ENCODE peak calls at places on chromosomes 3 and 15, in four cellular contexts. S is H1, D is IMR-90, G is HCT116. K is an unnamed sample.

GRCh38 chr15:70580286-70580685 is 183.1 kb downstream of the UACA start:
- DNase-seq in D (no peak), G (no peak), S (no peak), K (no peak)

GRCh38 chr3:112376413-112376812 is 43.5 kb downstream of the CD200 start:
- DNase-seq in S (no peak), G (no peak), D (no peak), K (no peak)

GRCh38 chr15:67520276-67520975 is 505 bp upstream of the C15orf61 start:
- DNase-seq in D (peak), G (no peak), S (no peak), K (no peak)

GRCh38 chr3:127792664-127793292 is 29.5 kb downstream of the MGLL start:
- DNase-seq in S (no peak), D (peak), G (no peak), K (peak)

GRCh38 chr3:60363817-60364216 is 887.4 kb downstream of the FHIT start:
- DNase-seq in G (no peak), D (peak), S (no peak), K (no peak)

GRCh38 chr15:70301396-70301795 is 203.7 kb upstream of the TLE3 start:
- DNase-seq in S (no peak), G (no peak), D (no peak), K (no peak)

GRCh38 chr3:188853896-188854295 is 317.9 kb upstream of the TPRG1 start:
- DNase-seq in D (peak), G (no peak), S (no peak), K (no peak)

GRCh38 chr3:60609446-60609845 is 641.8 kb downstream of the FHIT start:
- DNase-seq in G (no peak), S (no peak), D (no peak), K (no peak)

GRCh38 chr3:88318067-88318466 is 168.3 kb downstream of the C3orf38 start:
- DNase-seq in D (no peak), S (no peak), G (no peak), K (no peak)

GRCh38 chr15:29570121-29570930 is 251.9 kb downstream of the TJP1 start:
- DNase-seq in S (peak), G (no peak), D (no peak), K (no peak)

GRCh38 chr3:23219552-23219951 is 16.4 kb downstream of the UBE2E2 start:
- DNase-seq in D (no peak), G (no peak), S (no peak), K (no peak)

GRCh38 chr3:86234516-86235254 is 756.3 kb downstream of the VGLL3 start:
- DNase-seq in D (no peak), S (no peak), G (no peak), K (no peak)

GRCh38 chr3:57048728-57049127 is 11.7 kb upstream of the SPATA12 start:
- DNase-seq in G (no peak), D (no peak), S (no peak), K (no peak)

GRCh38 chr3:124119056-124119721 is 127.3 kb upstream of the ROPN1 start:
- DNase-seq in S (no peak), G (no peak), D (peak), K (peak)

GRCh38 chr3:135973846-135974245 is 8.3 kb downstream of the PPP2R3A start:
- DNase-seq in G (no peak), D (no peak), S (no peak), K (no peak)

GRCh38 chr15:84023636-84024035 is 211.9 kb upstream of the GOLGA6L4 start:
- DNase-seq in S (peak), G (peak), D (peak), K (no peak)

GRCh38 chr3:52455283-52456168 is at the start of gene NISCH:
- DNase-seq in S (peak), G (peak), D (peak), K (no peak)

GRCh38 chr3:58041826-58042324 is 33.7 kb downstream of the FLNB start:
- DNase-seq in S (no peak), D (peak), G (no peak), K (peak)

GRCh38 chr3:31800436-31800835 is 180.6 kb downstream of the OSBPL10 start:
- DNase-seq in G (no peak), D (peak), S (no peak), K (no peak)

GRCh38 chr3:49131576-49131975 is 1.3 kb downstream of the LAMB2 start:
- DNase-seq in S (no peak), G (no peak), D (no peak), K (no peak)

GRCh38 chr15:75034615-75035014 is 11.2 kb downstream of the PPCDC start:
- DNase-seq in D (no peak), S (no peak), G (no peak), K (no peak)

GRCh38 chr15:66670198-66670597 is 31.8 kb upstream of the SMAD6 start:
- DNase-seq in D (no peak), G (no peak), S (no peak), K (no peak)

GRCh38 chr15:93152264-93152884 is 63.4 kb upstream of the RGMA start:
- DNase-seq in D (no peak), S (no peak), G (no peak), K (no peak)

GRCh38 chr3:16398542-16399126 is 114.9 kb downstream of the RFTN1 start:
- DNase-seq in S (no peak), D (no peak), G (no peak), K (no peak)

GRCh38 chr3:16401273-16401672 is 112.2 kb downstream of the RFTN1 start:
- DNase-seq in G (no peak), S (no peak), D (no peak), K (no peak)

GRCh38 chr3:16402451-16402850 is 111.0 kb downstream of the RFTN1 start:
- DNase-seq in G (no peak), D (peak), S (no peak), K (no peak)

GRCh38 chr3:16400143-16400935 is 113.2 kb downstream of the RFTN1 start:
- DNase-seq in S (no peak), D (no peak), G (no peak), K (no peak)

DNA sequence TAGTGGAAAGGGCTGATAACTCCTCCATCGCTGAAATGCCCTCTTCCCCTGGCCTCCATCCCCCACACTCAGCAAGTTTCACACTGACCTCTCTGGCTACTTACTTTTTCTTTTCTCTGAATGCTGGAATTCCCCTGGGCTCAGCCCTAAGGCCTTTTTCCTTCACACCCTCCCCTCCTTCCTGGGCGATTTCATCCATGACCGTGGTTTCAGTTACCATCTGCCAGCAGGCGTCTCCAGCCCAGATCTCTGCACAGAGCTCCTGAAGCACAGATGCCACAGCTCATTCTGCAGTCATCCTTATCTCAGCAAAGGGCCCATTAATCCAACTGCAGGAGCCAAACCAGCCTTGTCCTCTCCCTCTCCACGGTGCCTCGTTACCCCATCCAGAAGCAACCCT is 114.0 kb downstream of the RFTN1 start:
- DNase-seq in D (peak), G (no peak), S (no peak), K (peak)
- TF ChIP-seq CTCF in D (peak), G (no peak), S (no peak), K (peak)

GRCh38 chr3:184379375-184380209 is at the start of gene CHRD:
- DNase-seq in G (no peak), S (no peak), D (no peak), K (no peak)

GRCh38 chr3:184380210-184380626 is 364 bp downstream of the CHRD start:
- DNase-seq in D (no peak), G (no peak), S (peak), K (no peak)

GRCh38 chr3:184377374-184377773 is 633 bp downstream of the THPO start:
- DNase-seq in G (no peak), D (no peak), S (no peak), K (no peak)

GRCh38 chr3:184377882-184378445 is at the start of gene THPO:
- DNase-seq in D (no peak), S (no peak), G (no peak), K (no peak)

GRCh38 chr3:184378650-184379374 is 805 bp upstream of the THPO start:
- DNase-seq in D (no peak), G (no peak), S (no peak), K (no peak)
- H3K4me3 ChIP-seq in D (no peak), G (no peak), S (peak), K (no peak)

DNA sequence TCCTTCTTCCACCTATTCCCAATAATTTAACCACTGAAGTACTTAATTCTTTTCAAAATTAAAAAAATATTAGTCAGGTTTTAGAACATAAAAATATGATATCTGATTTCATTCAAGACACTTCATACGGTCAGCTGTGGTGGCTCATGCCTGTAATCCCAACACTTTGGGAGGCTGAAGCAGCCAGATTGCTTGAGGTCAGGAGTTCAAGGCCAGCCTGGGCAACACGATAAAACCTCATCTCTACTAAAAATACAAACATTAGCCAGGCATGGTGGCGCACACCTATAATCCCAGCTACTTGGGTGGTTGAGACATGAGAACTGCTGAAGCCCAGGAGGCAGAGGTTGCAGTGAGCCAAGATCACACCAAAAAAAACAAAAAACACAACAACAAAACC is 56.7 kb downstream of the NBEAL2 start:
- DNase-seq in S (no peak), D (no peak), G (no peak), K (no peak)
- TF ChIP-seq CTCF in S (no peak), D (no peak), G (no peak), K (no peak)

GRCh38 chr3:126179825-126180476 is 435 bp downstream of the ALDH1L1 start:
- DNase-seq in G (no peak), D (no peak), S (peak), K (no peak)

GRCh38 chr3:126180477-126181397 is at the start of gene ALDH1L1:
- DNase-seq in D (peak), G (no peak), S (peak), K (no peak)

GRCh38 chr3:126186271-126186670 is 5.9 kb upstream of the ALDH1L1 start:
- DNase-seq in S (no peak), D (no peak), G (no peak), K (no peak)

GRCh38 chr3:126184465-126185000 is 4.1 kb upstream of the ALDH1L1 start:
- DNase-seq in G (no peak), S (no peak), D (no peak), K (no peak)

DNA sequence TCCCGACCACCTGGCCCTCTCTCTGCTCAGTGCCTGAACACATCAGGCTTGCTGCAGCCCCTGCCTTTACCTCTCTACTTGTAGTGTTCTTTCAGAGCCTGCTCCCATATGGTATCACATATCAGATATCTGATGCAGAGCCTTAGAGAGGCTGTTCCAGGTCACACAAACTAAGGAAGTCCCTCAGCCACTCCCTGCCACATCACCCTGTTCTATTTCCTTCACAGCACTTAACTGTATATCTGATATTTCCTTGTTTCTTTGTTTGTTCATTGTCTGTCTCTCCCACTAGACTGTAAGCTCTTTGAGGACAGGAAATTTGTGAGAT is 976 bp upstream of the ALDH1L1 start:
- DNase-seq in G (no peak), S (no peak), D (no peak), K (no peak)
- H3K4me3 ChIP-seq in G (no peak), S (no peak), D (no peak), K (no peak)

GRCh38 chr3:195188530-195188917 is 82.4 kb downstream of the XXYLT1 start:
- DNase-seq in G (no peak), D (peak), S (no peak), K (no peak)
- TF ChIP-seq CTCF in G (no peak), D (peak), S (no peak), K (peak)

GRCh38 chr3:183265157-183265642 is 12.1 kb downstream of the B3GNT5 start:
- DNase-seq in S (no peak), D (no peak), G (no peak), K (no peak)
- H3K4me3 ChIP-seq in S (peak), D (no peak), G (no peak), K (no peak)

GRCh38 chr3:155015776-155016451 is 64.2 kb upstream of the MME start:
- DNase-seq in D (no peak), S (no peak), G (no peak), K (no peak)
- TF ChIP-seq CTCF in D (no peak), S (no peak), G (no peak), K (no peak)

DNA sequence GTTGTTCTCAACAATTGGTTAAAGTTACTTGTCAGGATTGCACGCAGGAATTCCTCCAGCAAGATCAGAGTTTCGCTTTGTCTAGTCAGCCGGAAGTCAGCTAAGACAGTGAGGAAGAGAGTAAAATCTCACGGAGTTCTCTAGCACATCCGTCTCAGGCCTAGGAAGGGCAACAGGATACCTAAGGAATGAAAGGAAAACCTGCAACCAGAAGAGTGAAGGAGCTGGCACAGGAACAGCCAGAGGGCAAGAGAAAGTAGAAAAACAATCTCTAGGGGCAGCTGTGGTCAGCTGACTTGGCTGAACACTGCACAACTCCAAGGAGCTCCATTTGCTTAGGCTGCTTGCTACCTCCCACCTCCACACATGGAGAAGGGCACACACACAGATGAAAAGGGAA is 23.7 kb downstream of the RORA start:
- DNase-seq in G (no peak), D (no peak), S (no peak), K (no peak)
- H3K4me3 ChIP-seq in G (no peak), D (no peak), S (no peak), K (peak)

K was measured in AG09309.